ENCODE peak calls at places on chromosomes 13 and 19, in six cellular contexts. A, H, N, T, F and U are unnamed samples.
A peak's percentile ranks its signal among the peaks of the same experiment; 100 is the strongest.

GRCh38 chr19:51710163-51710562 is 13.6 kb downstream of the HAS1 start:
- DNase-seq in A (no peak), H (no peak), N (no peak), T (no peak), F (no peak), U (peak; percentile 57)

GRCh38 chr19:45448887-45449299 is 18.9 kb upstream of the FOSB start:
- DNase-seq in A (no peak), H (no peak), N (no peak), T (no peak), F (no peak), U (no peak)

GRCh38 chr13:40238761-40239160 is 427.7 kb downstream of the FOXO1 start:
- DNase-seq in A (no peak), H (no peak), N (no peak), T (no peak), F (no peak), U (no peak)

GRCh38 chr19:46288896-46289588 is 7.8 kb upstream of the HIF3A start:
- DNase-seq in A (peak; percentile 68), H (no peak), N (no peak), T (peak; percentile 73), F (peak; percentile 57), U (peak; percentile 39)

GRCh38 chr13:31923134-31923763 is 108.3 kb upstream of the FRY start:
- DNase-seq in A (no peak), H (no peak), N (no peak), T (no peak), F (no peak), U (no peak)

GRCh38 chr19:38831142-38831605 is 420 bp downstream of the ECH1 start:
- DNase-seq in A (no peak), H (peak; percentile 91), N (peak; percentile 88), T (peak; percentile 78), F (peak; percentile 54), U (peak; percentile 69)

GRCh38 chr13:110393761-110394160 is 86.7 kb downstream of the COL4A2 start:
- DNase-seq in A (no peak), H (no peak), N (no peak), T (no peak), F (no peak), U (no peak)

GRCh38 chr13:33213024-33213795 is 72.3 kb downstream of the STARD13 start:
- DNase-seq in A (no peak), H (no peak), N (peak; percentile 49), T (no peak), F (no peak), U (peak; percentile 21)

GRCh38 chr19:5023128-5023571 is 54.2 kb downstream of the KDM4B start:
- DNase-seq in A (no peak), H (no peak), N (no peak), T (no peak), F (no peak), U (no peak)

GRCh38 chr19:55158423-55158822 is 891 bp upstream of the TNNI3 start:
- DNase-seq in A (no peak), H (no peak), N (no peak), T (no peak), F (no peak), U (peak; percentile 41)

GRCh38 chr13:71864094-71864980 is 2.7 kb downstream of the DACH1 start:
- DNase-seq in A (peak; percentile 17), H (peak; percentile 30), N (no peak), T (no peak), F (peak; percentile 63), U (peak; percentile 87)

GRCh38 chr13:78121459-78122348 is 203.1 kb upstream of the EDNRB start:
- DNase-seq in A (peak; percentile 84), H (peak; percentile 55), N (peak; percentile 46), T (peak; percentile 57), F (peak; percentile 45), U (peak; percentile 37)

GRCh38 chr19:53865523-53865917 is 2.2 kb upstream of the MYADM start:
- DNase-seq in A (no peak), H (no peak), N (no peak), T (no peak), F (no peak), U (peak; percentile 56)

DNA sequence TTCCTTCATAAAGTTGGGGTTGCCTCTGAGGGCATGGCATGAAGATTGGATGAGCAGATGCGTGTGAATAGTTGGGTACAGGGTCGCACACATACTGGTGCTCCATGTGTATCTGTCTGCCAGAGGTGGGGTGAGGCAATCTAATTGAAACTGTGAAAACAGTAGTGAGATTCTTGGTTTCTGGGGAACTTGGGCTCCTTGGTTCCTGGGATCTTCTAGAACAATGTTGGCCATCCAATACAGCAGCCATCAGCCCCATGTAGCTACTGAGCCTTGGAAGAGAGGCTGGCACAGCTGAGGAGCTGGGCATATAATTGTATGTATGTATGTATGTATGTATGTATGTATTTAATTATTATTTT is 616 bp downstream of the FCHO1 start:
- DNase-seq in A (no peak), H (no peak), N (no peak), T (no peak), F (no peak), U (no peak)
- H3K4me1 ChIP-seq in A (peaks cover 6% of the 10 kb centered on the region), H (no peaks in the 10 kb centered on the region), N (peaks cover 34% of the 10 kb centered on the region), T (peaks cover 31% of the 10 kb centered on the region), F (peaks cover 15% of the 10 kb centered on the region), U (no peaks in the 10 kb centered on the region)

DNA sequence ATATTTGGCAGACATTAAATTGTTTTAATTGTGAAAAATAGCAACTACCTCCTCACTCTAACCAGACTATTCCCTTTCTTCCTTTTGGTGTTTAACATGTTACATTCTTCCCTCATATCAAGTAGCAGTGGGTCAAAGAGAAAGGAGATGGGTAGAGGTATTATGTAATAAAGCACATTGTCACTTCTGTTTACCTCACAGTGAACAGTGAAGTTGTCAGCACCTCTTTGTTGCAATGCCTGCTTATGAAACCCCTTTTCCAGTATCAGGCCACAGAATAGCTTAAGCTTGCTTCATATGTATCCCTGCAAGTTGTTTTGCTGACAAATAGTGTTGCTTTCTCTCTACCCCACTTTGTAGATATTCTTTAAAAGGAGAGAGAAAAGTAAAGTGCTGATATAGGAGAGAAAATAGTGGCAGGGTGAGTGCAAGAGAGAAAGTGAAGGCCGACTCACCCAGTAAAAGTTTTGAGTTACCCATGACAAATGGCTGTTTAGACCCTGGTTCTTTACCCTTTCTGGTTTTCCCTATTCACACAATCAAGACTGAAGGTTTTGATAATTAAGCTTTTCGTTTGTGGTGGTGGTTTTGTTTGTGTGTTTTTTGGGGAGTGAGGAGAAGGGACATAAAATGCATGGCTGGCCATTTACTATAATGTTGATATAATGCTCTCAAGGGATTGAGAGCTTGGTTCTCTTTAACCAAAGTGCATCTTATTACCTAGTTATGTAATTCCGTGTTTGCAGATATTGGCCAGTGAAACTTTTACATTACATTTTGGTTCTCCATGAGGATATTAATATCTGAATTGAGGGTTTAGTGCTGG is 3.7 kb downstream of the ITM2B start:
- DNase-seq in A (peak; percentile 6), H (no peak), N (no peak), T (no peak), F (no peak), U (no peak)
- H3K4me1 ChIP-seq in A (peaks cover 31% of the 10 kb centered on the region), H (peaks cover 15% of the 10 kb centered on the region), N (peaks cover 71% of the 10 kb centered on the region), T (peaks cover 35% of the 10 kb centered on the region), F (peaks cover 76% of the 10 kb centered on the region), U (peaks cover 17% of the 10 kb centered on the region)

GRCh38 chr13:48494874-48495273 is 38.0 kb downstream of the RCBTB2 start:
- DNase-seq in A (no peak), H (no peak), N (no peak), T (no peak), F (no peak), U (no peak)

GRCh38 chr13:48493076-48493765 is 39.7 kb downstream of the RCBTB2 start:
- DNase-seq in A (no peak), H (no peak), N (no peak), T (no peak), F (no peak), U (no peak)

GRCh38 chr13:48492123-48493075 is 40.5 kb downstream of the RCBTB2 start:
- DNase-seq in A (peak; percentile 83), H (no peak), N (peak; percentile 52), T (no peak), F (peak; percentile 88), U (no peak)

GRCh38 chr13:48491423-48492122 is 41.3 kb downstream of the RCBTB2 start:
- DNase-seq in A (no peak), H (no peak), N (no peak), T (no peak), F (no peak), U (no peak)

GRCh38 chr13:48493851-48494250 is 39.0 kb downstream of the RCBTB2 start:
- DNase-seq in A (peak; percentile 36), H (no peak), N (no peak), T (no peak), F (no peak), U (no peak)
- H3K4me1 ChIP-seq in A (peaks cover 19% of the 10 kb centered on the region), H (no peaks in the 10 kb centered on the region), N (peaks cover 19% of the 10 kb centered on the region), T (no peaks in the 10 kb centered on the region), F (peaks cover 55% of the 10 kb centered on the region), U (peaks cover 4% of the 10 kb centered on the region)

DNA sequence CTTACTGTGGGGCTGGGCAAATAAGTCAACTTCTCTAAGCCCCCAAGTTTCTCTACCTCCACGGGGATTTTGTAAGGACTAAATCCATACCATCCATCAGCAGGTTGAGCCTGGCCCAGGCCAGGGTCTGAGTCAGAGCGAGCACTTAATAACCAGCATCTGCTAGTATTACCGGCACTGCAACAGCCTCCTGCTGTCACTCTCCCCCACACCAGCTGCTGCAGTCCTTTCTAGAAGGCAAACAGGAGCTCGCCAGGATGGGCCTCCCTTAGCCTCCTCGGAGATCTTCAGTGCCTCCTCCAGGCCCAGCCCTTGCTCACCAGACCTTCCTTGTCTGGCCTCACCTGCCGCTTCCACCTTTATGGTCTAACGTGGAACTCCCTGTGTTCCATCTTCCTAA is 3.2 kb downstream of the NAPA start:
- DNase-seq in A (no peak), H (no peak), N (no peak), T (no peak), F (no peak), U (peak; percentile 87)
- H3K4me1 ChIP-seq in A (peaks cover 3% of the 10 kb centered on the region), H (peaks cover 25% of the 10 kb centered on the region), N (peaks cover 83% of the 10 kb centered on the region), T (peaks cover 28% of the 10 kb centered on the region), F (peaks cover 85% of the 10 kb centered on the region), U (peaks cover 26% of the 10 kb centered on the region)

GRCh38 chr13:88649855-88650254 is 978.7 kb downstream of the SLITRK5 start:
- DNase-seq in A (no peak), H (no peak), N (no peak), T (no peak), F (no peak), U (no peak)
- H3K4me1 ChIP-seq in A (no peaks in the 10 kb centered on the region), H (no peaks in the 10 kb centered on the region), N (no peaks in the 10 kb centered on the region), T (no peaks in the 10 kb centered on the region), F (no peaks in the 10 kb centered on the region), U (no peaks in the 10 kb centered on the region)

DNA sequence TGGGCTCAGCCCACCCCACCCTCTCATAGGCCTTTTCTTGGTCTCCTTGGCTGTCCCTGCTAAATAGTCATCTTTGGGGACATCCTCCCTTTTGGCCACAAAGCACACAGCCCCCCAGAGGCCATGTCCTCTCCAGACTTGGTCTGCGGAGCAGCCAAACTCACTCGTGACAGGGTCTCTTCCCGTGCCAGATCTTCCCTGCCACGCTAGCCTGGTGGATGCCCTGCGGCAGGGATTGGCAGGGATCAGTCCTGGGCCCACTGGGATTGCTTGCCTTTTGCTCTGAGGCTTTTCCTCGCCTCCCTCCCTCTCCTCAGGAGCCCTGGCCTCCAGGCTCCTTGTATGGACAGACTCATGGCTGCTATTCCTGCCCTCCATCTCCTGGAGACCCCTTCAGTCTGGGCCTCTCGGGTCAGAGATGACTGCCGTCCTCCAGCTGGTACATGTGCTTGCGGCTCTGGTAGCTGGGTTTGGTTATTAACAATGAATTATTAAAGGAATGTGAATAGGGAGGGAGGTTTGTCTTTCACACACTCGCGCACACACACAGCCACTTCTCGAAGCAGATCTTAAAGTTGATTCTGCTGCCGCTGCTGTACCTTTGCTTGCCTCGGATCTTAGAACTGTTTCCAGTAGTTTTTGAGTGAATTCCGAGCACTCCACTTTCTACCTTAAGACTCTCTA is 45.1 kb downstream of the NFIX start:
- DNase-seq in A (no peak), H (no peak), N (no peak), T (no peak), F (no peak), U (no peak)
- H3K4me1 ChIP-seq in A (peaks cover 55% of the 10 kb centered on the region), H (peaks cover 19% of the 10 kb centered on the region), N (peaks cover 100% of the 10 kb centered on the region), T (peaks cover 17% of the 10 kb centered on the region), F (peaks cover 97% of the 10 kb centered on the region), U (peaks cover 60% of the 10 kb centered on the region)